ENCODE peak calls at places on chromosomes 4 and X, in six cellular contexts. R is iPS-NIHi11, L is COR-L47, V is nephron progenitor cell, U is NCI-H748 treated with DMSO at 0.1 percent for 48 hours, J is HCT116. F is an unnamed sample.

GRCh38 chr4:16617416-16617815 is 281.0 kb downstream of the LDB2 start:
- DNase-seq in R (no peak), L (no peak), V (no peak), U (no peak), J (no peak), F (no peak)

GRCh38 chr4:153205028-153205648 is 895 bp downstream of the TRIM2 start:
- DNase-seq in R (no peak), L (no peak), V (peak), U (no peak), J (no peak), F (peak)

GRCh38 chrX:123869488-123869887 is 9.6 kb downstream of the XIAP start:
- DNase-seq in R (no peak), L (no peak), V (no peak), U (no peak), J (no peak), F (no peak)

GRCh38 chr4:107213880-107214279 is 177.8 kb upstream of the DKK2 start:
- DNase-seq in R (no peak), L (no peak), V (no peak), U (no peak), J (no peak), F (no peak)

GRCh38 chr4:8850074-8850829 is 21.4 kb downstream of the HMX1 start:
- DNase-seq in R (no peak), L (no peak), V (no peak), U (no peak), J (no peak), F (no peak)

GRCh38 chr4:72375050-72375736 is 193.8 kb downstream of the ADAMTS3 start:
- DNase-seq in R (no peak), L (no peak), V (no peak), U (no peak), J (no peak), F (no peak)

GRCh38 chrX:115957862-115958490 is 212.6 kb upstream of the AGTR2 start:
- DNase-seq in R (no peak), L (no peak), V (no peak), U (no peak), J (no peak), F (peak)

GRCh38 chr4:185534850-185535761 is at the start of gene PDLIM3:
- DNase-seq in R (peak), L (peak), V (peak), U (peak), J (peak), F (peak)

GRCh38 chr4:89166971-89167475 is 55.7 kb downstream of the TIGD2 start:
- DNase-seq in R (no peak), L (no peak), V (no peak), U (no peak), J (no peak), F (no peak)

GRCh38 chr4:56342746-56343145 is 44.5 kb downstream of the AASDH start:
- DNase-seq in R (no peak), L (no peak), V (no peak), U (no peak), J (no peak), F (no peak)

GRCh38 chrX:130246084-130246483 is 22.6 kb downstream of the ZNF280C start:
- DNase-seq in R (no peak), L (no peak), V (no peak), U (no peak), J (no peak), F (no peak)

GRCh38 chr4:3872834-3873313 is 106.7 kb downstream of the ADRA2C start:
- DNase-seq in R (no peak), L (no peak), V (no peak), U (no peak), J (no peak), F (no peak)

GRCh38 chr4:20839957-20840356 is 139.7 kb downstream of the PACRGL start:
- DNase-seq in R (peak), L (no peak), V (no peak), U (no peak), J (no peak), F (no peak)

GRCh38 chr4:129344058-129344457 is 248.1 kb downstream of the C4orf33 start:
- DNase-seq in R (peak), L (peak), V (peak), U (peak), J (peak), F (peak)

GRCh38 chr4:169241480-169241879 is 29.3 kb downstream of the SH3RF1 start:
- DNase-seq in R (no peak), L (no peak), V (no peak), U (no peak), J (no peak), F (no peak)

GRCh38 chrX:66191563-66191962 is 27.5 kb downstream of the HEPH start:
- DNase-seq in R (no peak), L (no peak), V (no peak), U (no peak), J (no peak), F (no peak)

GRCh38 chr4:53558061-53558801 is 33.1 kb downstream of the LNX1 start:
- DNase-seq in R (no peak), L (peak), V (no peak), U (peak), J (no peak), F (no peak)

GRCh38 chr4:80313627-80314026 is 21.9 kb upstream of the CFAP299 start:
- DNase-seq in R (no peak), L (no peak), V (no peak), U (no peak), J (no peak), F (no peak)

GRCh38 chr4:2172627-2173231 is 69.2 kb downstream of the HAUS3 start:
- DNase-seq in R (no peak), L (no peak), V (no peak), U (no peak), J (no peak), F (no peak)

GRCh38 chr4:40283413-40283812 is 51.7 kb upstream of the CHRNA9 start:
- DNase-seq in R (peak), L (no peak), V (no peak), U (no peak), J (no peak), F (no peak)

GRCh38 chr4:138192113-138192512 is 50.0 kb downstream of the SLC7A11 start:
- DNase-seq in R (no peak), L (no peak), V (no peak), U (no peak), J (peak), F (no peak)

GRCh38 chr4:11039494-11040142 is 355.1 kb upstream of the CLNK start:
- DNase-seq in R (no peak), L (no peak), V (no peak), U (no peak), J (no peak), F (no peak)